ENCODE peak calls at places on chromosomes 11 and 22, in five cellular contexts. H is uterus; O is endodermal cell; B is cardiac muscle cell; M is CD8-positive, alpha-beta T cell. V is an unnamed sample. For H3K9me3, the result is how much of the 10 kb centered on the place peaks cover.

GRCh38 chr11:60477035-60477445 is 15.5 kb upstream of the MS4A12 start:
- DNase-seq in M (no peak), O (no peak), H (no peak), B (no peak), V (no peak)

GRCh38 chr11:17408641-17409040 is 20.2 kb upstream of the KCNJ11 start:
- DNase-seq in M (no peak), H (no peak), B (no peak), O (no peak), V (no peak)

GRCh38 chr11:94835571-94835970 is 67.4 kb downstream of the AMOTL1 start:
- DNase-seq in H (no peak), O (no peak), M (no peak), B (peak), V (no peak)

GRCh38 chr11:597166-597725 is 18.5 kb downstream of the IRF7 start:
- DNase-seq in B (no peak), O (peak), H (no peak), M (no peak), V (no peak)

GRCh38 chr22:23591203-23591791 is 11.2 kb upstream of the IGLL1 start:
- DNase-seq in M (peak), O (peak), B (peak), H (no peak), V (no peak)

GRCh38 chr22:37068859-37069258 is 17.3 kb downstream of the KCTD17 start:
- DNase-seq in M (no peak), B (no peak), H (no peak), O (peak), V (no peak)

GRCh38 chr22:40396882-40397281 is 26.5 kb downstream of the SGSM3 start:
- DNase-seq in M (no peak), H (no peak), O (peak), B (peak), V (no peak)

GRCh38 chr11:80350541-80350940 is 909.7 kb upstream of the TENM4 start:
- DNase-seq in O (no peak), M (no peak), H (no peak), B (no peak), V (no peak)

GRCh38 chr11:76339217-76339616 is 41.7 kb downstream of the THAP12 start:
- DNase-seq in O (no peak), M (no peak), B (peak), H (peak), V (peak)

GRCh38 chr22:32473388-32473952 is 1.1 kb upstream of the FBXO7 start:
- DNase-seq in B (peak), H (no peak), M (peak), O (peak), V (no peak)

GRCh38 chr11:61966673-61967176 is 709 bp downstream of the FTH1 start:
- DNase-seq in M (peak), H (no peak), B (peak), O (no peak), V (no peak)

GRCh38 chr11:17526931-17527660 is 17.1 kb downstream of the USH1C start:
- DNase-seq in O (no peak), H (no peak), M (no peak), B (no peak), V (no peak)

GRCh38 chr11:64461081-64461480 is 102.1 kb downstream of the RPS6KA4 start:
- DNase-seq in H (no peak), M (no peak), O (no peak), B (no peak), V (no peak)

GRCh38 chr11:107665016-107665415 is 46.8 kb downstream of the SLN start:
- DNase-seq in H (no peak), O (no peak), B (peak), M (no peak), V (no peak)

GRCh38 chr11:73198677-73199076 is 19.4 kb upstream of the P2RY2 start:
- DNase-seq in B (peak), O (peak), H (no peak), M (no peak), V (peak)

GRCh38 chr11:67119577-67120391 is 721 bp downstream of the KDM2A start:
- DNase-seq in B (peak), M (peak), O (peak), H (peak), V (no peak)

GRCh38 chr11:34624069-34624468 is 3.2 kb downstream of the EHF start:
- DNase-seq in M (peak), B (no peak), O (no peak), H (no peak), V (no peak)

GRCh38 chr11:82775736-82776346 is 42.2 kb upstream of the FAM181B start:
- DNase-seq in H (no peak), O (peak), M (no peak), B (peak), V (no peak)

GRCh38 chr22:28813772-28814518 is 13.6 kb upstream of the XBP1 start:
- DNase-seq in H (peak), B (no peak), M (no peak), O (no peak), V (peak)

GRCh38 chr11:4680341-4680740 is 17.3 kb downstream of the OR51E2 start:
- DNase-seq in M (no peak), B (no peak), H (no peak), O (no peak), V (no peak)

GRCh38 chr11:46047520-46047919 is 73.7 kb downstream of the PHF21A start:
- DNase-seq in O (no peak), M (no peak), B (peak), H (no peak), V (no peak)

GRCh38 chr11:76629853-76630599 is 40.5 kb downstream of the LRRC32 start:
- DNase-seq in M (no peak), O (no peak), H (peak), B (peak), V (peak)

GRCh38 chr11:72349053-72349452 is 85.3 kb downstream of the CLPB start:
- DNase-seq in B (no peak), M (no peak), O (no peak), H (no peak), V (no peak)

GRCh38 chr11:108994887-108995286 is 330.0 kb downstream of the DDX10 start:
- DNase-seq in B (no peak), M (no peak), O (no peak), H (no peak), V (no peak)

GRCh38 chr11:119337581-119338317 is 2.9 kb downstream of the C1QTNF5 start:
- DNase-seq in B (peak), H (peak), O (peak), M (no peak), V (no peak)

GRCh38 chr11:66417000-66417399 is 3.8 kb upstream of the NPAS4 start:
- DNase-seq in O (no peak), M (no peak), B (no peak), H (no peak), V (no peak)

GRCh38 chr11:47318166-47318565 is 34.3 kb downstream of the MYBPC3 start:
- DNase-seq in M (no peak), O (no peak), B (no peak), H (no peak), V (peak)

GRCh38 chr11:35304393-35304790 is 115.0 kb downstream of the SLC1A2 start:
- DNase-seq in O (no peak), B (peak), H (no peak), M (no peak), V (no peak)

GRCh38 chr11:10659339-10660216 is 34.0 kb downstream of the IRAG1 start:
- DNase-seq in B (peak), H (peak), O (no peak), M (no peak), V (peak)

GRCh38 chr11:105609341-105609781 is 512 bp upstream of the GRIA4 start:
- DNase-seq in H (no peak), O (peak), M (no peak), B (peak), V (no peak)

GRCh38 chr11:38476808-38477565 is 1879.0 kb upstream of the RAG2 start:
- DNase-seq in B (no peak), M (no peak), O (no peak), H (no peak), V (no peak)

GRCh38 chr11:565921-566509 is 5.2 kb downstream of the RASSF7 start:
- DNase-seq in B (no peak), M (no peak), O (peak), H (no peak), V (no peak)

GRCh38 chr11:120404495-120404894 is 68.3 kb downstream of the ARHGEF12 start:
- DNase-seq in H (no peak), O (no peak), M (no peak), B (peak), V (no peak)

GRCh38 chr11:43770173-43770572 is 89.6 kb downstream of the HSD17B12 start:
- DNase-seq in H (no peak), B (no peak), O (no peak), M (no peak), V (no peak)

GRCh38 chr11:89625171-89625570 is 84.9 kb upstream of the TRIM77 start:
- DNase-seq in M (no peak), H (no peak), O (no peak), B (no peak), V (no peak)
- TF ChIP-seq CTCF in M (no peak), H (no peak), O (peak), B (peak), V (no peak)

GRCh38 chr11:128891912-128892398 is 799 bp downstream of the KCNJ5 start:
- DNase-seq in M (no peak), B (no peak), H (peak), O (peak), V (no peak)

GRCh38 chr11:128890543-128891409 is at the start of gene KCNJ5:
- DNase-seq in M (no peak), O (peak), B (no peak), H (no peak), V (no peak)

GRCh38 chr11:128892866-128893565 is 1.9 kb downstream of the KCNJ5 start:
- DNase-seq in M (no peak), O (peak), H (no peak), B (no peak), V (no peak)

GRCh38 chr11:128890216-128890542 is 977 bp upstream of the KCNJ5 start:
- DNase-seq in H (no peak), M (no peak), B (no peak), O (no peak), V (no peak)

DNA sequence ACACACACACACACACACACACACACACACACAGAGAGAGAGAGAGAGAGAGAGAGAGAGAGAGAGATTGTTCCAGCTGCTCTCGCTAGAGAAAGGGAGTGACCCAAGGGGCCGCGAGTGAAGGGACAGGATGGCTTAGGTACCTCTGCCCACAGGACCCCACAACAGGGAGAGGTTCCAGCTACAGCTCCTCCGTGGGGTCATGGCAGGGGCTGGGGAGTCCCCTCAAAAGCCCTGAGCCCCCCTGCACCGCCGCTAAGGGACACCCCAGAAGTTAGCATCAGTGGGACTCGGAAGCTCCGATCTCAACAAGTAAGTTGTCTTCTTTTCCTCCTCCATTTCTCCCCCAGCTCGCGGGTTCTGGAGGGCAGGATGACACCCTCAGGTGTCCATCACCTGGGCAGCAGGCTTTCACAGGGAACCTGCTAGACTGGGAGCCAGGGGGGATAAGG is 280 bp downstream of the KCNJ5 start:
- DNase-seq in M (no peak), H (no peak), B (no peak), O (peak), V (no peak)
- H3K4me3 ChIP-seq in M (no peak), H (no peak), B (peak), O (peak), V (peak)

DNA sequence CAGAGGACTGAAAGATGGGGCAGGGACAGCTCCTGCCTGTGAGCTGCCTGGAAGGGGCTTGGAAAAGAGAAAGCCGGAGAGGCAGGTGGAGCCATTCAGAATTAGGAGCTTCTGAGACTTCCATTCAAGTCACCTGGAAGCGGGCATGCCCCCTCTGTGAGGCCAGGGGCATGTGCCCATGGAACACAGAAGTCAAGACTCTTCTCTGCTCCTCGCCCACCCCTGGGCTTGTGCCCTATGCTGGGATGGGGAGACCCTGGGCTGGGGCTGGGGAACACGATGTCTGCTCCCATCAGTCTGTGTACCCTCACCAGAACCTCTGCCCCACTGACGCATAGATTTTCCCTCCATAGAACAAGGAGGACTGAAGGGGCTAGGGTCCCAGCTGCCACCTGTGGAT is 372.0 kb downstream of the SHANK2 start:
- DNase-seq in H (no peak), M (no peak), B (no peak), O (no peak), V (no peak)
- H3K9me3 ChIP-seq in H (under half), M (under half), B (under half), O (under half), V (under half)

DNA sequence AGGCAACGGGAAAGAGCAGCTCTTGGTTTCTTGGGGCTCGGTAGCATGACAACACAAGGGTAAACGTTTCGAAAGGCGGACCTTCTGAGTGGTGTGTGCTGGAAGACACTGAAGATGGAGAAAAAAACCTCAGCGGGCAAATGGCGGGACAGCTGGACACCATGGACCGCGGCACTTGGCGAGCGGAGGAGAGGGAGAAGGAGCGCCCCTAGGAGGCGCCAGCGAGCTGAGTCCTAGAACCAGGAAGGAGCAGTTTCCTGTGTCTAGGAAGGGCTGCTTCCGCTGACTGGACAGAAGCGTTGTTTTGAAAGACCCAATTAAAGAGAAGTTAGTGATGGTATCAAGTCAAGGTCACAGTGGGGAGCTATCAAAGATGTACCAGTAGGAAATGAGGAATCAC is 44.0 kb upstream of the OPCML start:
- DNase-seq in O (peak), H (no peak), B (no peak), M (no peak), V (no peak)
- TF ChIP-seq CTCF in O (peak), H (no peak), B (no peak), M (no peak), V (no peak)

GRCh38 chr22:44924724-44925123 is 85.1 kb downstream of the PHF21B start:
- DNase-seq in B (no peak), H (no peak), O (peak), M (no peak), V (no peak)

GRCh38 chr22:44928064-44928463 is 81.7 kb downstream of the PHF21B start:
- DNase-seq in M (no peak), O (no peak), H (no peak), B (no peak), V (no peak)

GRCh38 chr22:44925465-44926123 is 84.2 kb downstream of the PHF21B start:
- DNase-seq in M (no peak), B (no peak), H (no peak), O (no peak), V (no peak)

GRCh38 chr22:44926124-44926475 is 83.7 kb downstream of the PHF21B start:
- DNase-seq in B (no peak), M (no peak), O (no peak), H (no peak), V (no peak)

GRCh38 chr22:44926491-44927415 is 83.1 kb downstream of the PHF21B start:
- DNase-seq in O (no peak), H (no peak), M (no peak), B (no peak), V (no peak)
- H3K4me3 ChIP-seq in O (no peak), H (no peak), M (no peak), B (no peak), V (no peak)

GRCh38 chr22:49212466-49212865 is 615.2 kb downstream of the BRD1 start:
- DNase-seq in O (peak), H (no peak), M (no peak), B (no peak), V (no peak)

GRCh38 chr22:49211176-49211575 is 616.5 kb downstream of the BRD1 start:
- DNase-seq in H (no peak), M (no peak), O (peak), B (no peak), V (peak)

GRCh38 chr22:49210606-49211005 is 617.1 kb downstream of the BRD1 start:
- DNase-seq in O (peak), M (no peak), B (no peak), H (no peak), V (peak)

GRCh38 chr22:49213731-49214352 is 613.8 kb downstream of the BRD1 start:
- DNase-seq in M (no peak), B (no peak), O (peak), H (no peak), V (no peak)

GRCh38 chr22:49212002-49212401 is 615.7 kb downstream of the BRD1 start:
- DNase-seq in H (no peak), M (no peak), B (no peak), O (peak), V (peak)
- H3K9me3 ChIP-seq in H (under half), M (under half), B (under half), O (under half), V (under half)

GRCh38 chr11:13009476-13009920 is 382 bp downstream of the RASSF10 start:
- DNase-seq in H (no peak), M (peak), B (no peak), O (no peak), V (no peak)

GRCh38 chr11:13010737-13011342 is 1.7 kb downstream of the RASSF10 start:
- DNase-seq in O (peak), H (no peak), M (peak), B (peak), V (no peak)

GRCh38 chr11:13008625-13009475 is at the start of gene RASSF10:
- DNase-seq in H (no peak), O (peak), M (no peak), B (peak), V (no peak)

GRCh38 chr11:13011366-13012036 is 2.4 kb downstream of the RASSF10 start:
- DNase-seq in M (no peak), O (no peak), B (no peak), H (no peak), V (no peak)

GRCh38 chr11:13009921-13010736 is 1.0 kb downstream of the RASSF10 start:
- DNase-seq in B (peak), H (no peak), O (peak), M (no peak), V (no peak)
- TF ChIP-seq CTCF in B (peak), H (no peak), O (peak), M (no peak), V (no peak)

GRCh38 chr22:19882446-19883381 is 28.0 kb upstream of the GNB1L start:
- DNase-seq in H (peak), M (no peak), B (no peak), O (peak), V (peak)

GRCh38 chr22:19879248-19879575 is 24.5 kb upstream of the GNB1L start:
- DNase-seq in O (no peak), M (no peak), H (peak), B (no peak), V (peak)

GRCh38 chr22:19879651-19879995 is 24.9 kb upstream of the GNB1L start:
- DNase-seq in H (no peak), B (no peak), M (no peak), O (peak), V (no peak)

GRCh38 chr22:19879996-19880785 is 25.5 kb upstream of the GNB1L start:
- DNase-seq in O (peak), B (no peak), H (peak), M (no peak), V (peak)

GRCh38 chr22:19880786-19881569 is 26.3 kb upstream of the GNB1L start:
- DNase-seq in H (peak), B (peak), M (no peak), O (peak), V (no peak)
- H3K4me3 ChIP-seq in H (no peak), B (no peak), M (no peak), O (peak), V (peak)

DNA sequence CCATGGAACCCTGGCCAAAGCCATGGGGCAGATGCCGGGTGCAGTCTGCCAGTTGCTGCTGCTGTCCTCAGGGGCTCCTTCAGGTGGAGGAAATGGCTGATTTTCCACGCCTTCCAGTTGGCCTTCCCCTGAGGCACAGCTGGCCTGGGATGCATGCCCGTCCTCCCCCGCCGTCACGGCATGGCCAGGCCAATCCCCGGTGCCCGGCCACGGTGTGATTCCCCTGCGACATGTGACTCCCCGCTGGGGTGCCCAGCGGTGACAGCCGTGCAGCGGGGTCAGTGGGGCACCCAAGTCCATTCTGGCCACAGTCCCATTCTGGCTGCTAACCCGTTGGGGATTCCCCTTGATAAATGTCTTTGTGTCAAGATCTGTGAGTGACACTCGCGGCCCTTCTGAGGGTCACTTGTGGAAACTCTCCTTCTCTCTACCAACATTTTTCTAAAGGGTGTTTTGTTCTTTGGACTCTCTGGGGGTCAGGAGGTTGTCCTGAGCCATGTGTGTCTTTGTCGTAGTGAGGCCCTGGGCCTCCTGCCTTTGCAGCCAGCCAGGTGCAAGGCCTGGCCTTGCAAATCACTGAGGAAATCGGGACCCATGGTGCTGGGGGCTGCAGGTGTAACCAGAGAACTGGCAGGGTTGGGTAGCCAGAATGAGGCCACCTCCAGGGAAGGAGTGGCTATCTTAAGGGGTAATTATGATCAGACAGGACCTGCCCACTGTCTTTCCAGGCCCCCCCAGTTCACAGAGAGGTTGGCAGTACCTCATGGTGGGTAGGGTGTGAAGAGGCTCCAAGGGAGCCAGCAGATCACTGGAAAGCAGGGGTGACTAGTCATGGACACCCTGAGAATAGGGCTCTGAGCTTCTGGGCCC is 37.1 kb downstream of the KCNQ1OT1 start:
- DNase-seq in M (no peak), B (no peak), H (no peak), O (peak), V (no peak)
- H3K9me3 ChIP-seq in M (under half), B (under half), H (under half), O (under half), V (under half)

GRCh38 chr11:122879785-122880184 is 2.8 kb upstream of the JHY start:
- DNase-seq in H (no peak), M (no peak), B (no peak), O (peak), V (no peak)
- TF ChIP-seq CTCF in H (no peak), M (no peak), B (no peak), O (peak), V (no peak)